ENCODE peak calls at places on chromosomes 11 and 22, in seven cellular contexts. F is head of caudate nucleus; X is DMS153; D is PC-9; A is stimulated activated CD8-positive, alpha-beta memory T cell treated with anti-CD3 and anti-CD28 coated beads, Interleukin-4, amount 100 ng/mL, for 48 hours; W is T-helper 9 cell; C is foreskin fibroblast. K is an unnamed sample.

GRCh38 chr11:129613076-129613475 is 202.6 kb upstream of the TMEM45B start:
- DNase-seq in A (no peak), X (no peak), F (no peak), W (no peak), C (no peak), D (no peak), K (no peak)

GRCh38 chr11:86802601-86803051 is 2.3 kb downstream of the PRSS23 start:
- DNase-seq in C (peak; percentile 30), F (no peak), W (no peak), D (peak; percentile 93), X (peak; percentile 56), A (no peak), K (peak; percentile 25)

GRCh38 chr22:22422629-22423112 is 85.9 kb downstream of the ZNF280B start:
- DNase-seq in F (peak; percentile 81), A (peak; percentile 85), C (peak; percentile 36), X (peak; percentile 64), W (peak; percentile 55), D (no peak), K (peak; percentile 80)

GRCh38 chr11:84905411-84905810 is 721.7 kb downstream of the DLG2 start:
- DNase-seq in X (no peak), A (no peak), W (no peak), C (no peak), D (no peak), F (no peak), K (peak; percentile 13)

GRCh38 chr22:22744412-22745224 is 100.2 kb downstream of the GGTLC2 start:
- DNase-seq in X (no peak), C (no peak), A (no peak), D (no peak), W (no peak), F (no peak), K (no peak)

GRCh38 chr11:48172818-48173609 is 43.6 kb upstream of the OR4B1 start:
- DNase-seq in X (peak; percentile 27), C (peak; percentile 30), W (peak; percentile 52), A (peak; percentile 81), F (peak; percentile 65), D (peak; percentile 58), K (peak; percentile 75)

GRCh38 chr11:43969543-43969942 is 27.1 kb downstream of the C11orf96 start:
- DNase-seq in C (no peak), W (no peak), F (no peak), D (no peak), X (no peak), A (no peak), K (no peak)

GRCh38 chr11:28106351-28107043 is 1.5 kb downstream of the KIF18A start:
- DNase-seq in C (no peak), W (no peak), D (no peak), A (no peak), F (no peak), X (no peak), K (no peak)

GRCh38 chr11:46514370-46514769 is 79.5 kb downstream of the AMBRA1 start:
- DNase-seq in W (no peak), F (no peak), A (no peak), C (no peak), D (no peak), X (no peak), K (no peak)

GRCh38 chr11:126925321-126926093 is 75.1 kb downstream of the KIRREL3 start:
- DNase-seq in X (peak; percentile 17), A (no peak), D (no peak), C (peak; percentile 38), F (peak; percentile 43), W (no peak), K (no peak)

GRCh38 chr11:6333112-6333511 is 12.8 kb upstream of the CAVIN3 start:
- DNase-seq in A (no peak), C (no peak), X (no peak), W (no peak), F (no peak), D (no peak), K (no peak)

GRCh38 chr11:122721964-122722266 is 66.4 kb downstream of the UBASH3B start:
- DNase-seq in A (no peak), D (peak; percentile 82), X (no peak), C (peak; percentile 82), F (no peak), W (no peak), K (no peak)

GRCh38 chr11:9972917-9973504 is 309.1 kb downstream of the SWAP70 start:
- DNase-seq in C (peak; percentile 59), F (no peak), D (no peak), A (no peak), X (no peak), W (no peak), K (peak; percentile 13)

GRCh38 chr11:84899134-84899533 is 728.0 kb downstream of the DLG2 start:
- DNase-seq in F (no peak), A (no peak), C (no peak), D (no peak), X (no peak), W (no peak), K (no peak)

GRCh38 chr11:43021466-43021865 is 290.3 kb upstream of the API5 start:
- DNase-seq in W (no peak), X (peak; percentile 50), A (no peak), C (no peak), D (no peak), F (no peak), K (no peak)

GRCh38 chr11:5499671-5500070 is 10.1 kb downstream of the UBQLN3 start:
- DNase-seq in W (no peak), A (no peak), X (no peak), C (no peak), F (no peak), D (no peak), K (no peak)

GRCh38 chr11:15379483-15379882 is 264.8 kb downstream of the INSC start:
- DNase-seq in A (no peak), W (no peak), D (no peak), C (no peak), F (no peak), X (no peak), K (no peak)

GRCh38 chr11:914747-915493 is 4.3 kb upstream of the CHID1 start:
- DNase-seq in F (no peak), W (no peak), X (no peak), C (no peak), A (no peak), D (no peak), K (no peak)

GRCh38 chr11:100098560-100098959 is 588.5 kb upstream of the ARHGAP42 start:
- DNase-seq in D (no peak), A (no peak), C (no peak), F (no peak), X (no peak), W (no peak), K (no peak)

GRCh38 chr22:26430600-26430999 is 1.5 kb downstream of the ASPHD2 start:
- DNase-seq in C (no peak), A (peak; percentile 28), W (no peak), F (no peak), X (no peak), D (no peak), K (no peak)

GRCh38 chr11:2533642-2534115 is 88.9 kb downstream of the KCNQ1 start:
- DNase-seq in D (peak; percentile 81), A (peak; percentile 60), C (peak; percentile 88), X (peak; percentile 42), W (no peak), F (no peak), K (peak; percentile 85)

GRCh38 chr11:17457361-17458104 is 19.1 kb downstream of the ABCC8 start:
- DNase-seq in W (no peak), A (no peak), C (no peak), D (no peak), X (no peak), F (no peak), K (no peak)

GRCh38 chr22:18042685-18043084 is 18.3 kb upstream of the MICAL3 start:
- DNase-seq in X (no peak), A (no peak), W (no peak), F (no peak), C (no peak), D (peak; percentile 68), K (no peak)

K was measured in Calu3.